ENCODE peak calls at places on chromosomes 6 and 20, in six cellular contexts. J, T, B, N, Q and S are unnamed samples.

GRCh38 chr6:148335582-148335981 is 7.1 kb upstream of the SASH1 start:
- DNase-seq in T (peak; percentile 35), Q (no peak), B (no peak), N (no peak), J (no peak), S (no peak)

GRCh38 chr6:157757430-157758403 is 65.3 kb upstream of the SNX9 start:
- DNase-seq in N (no peak), J (no peak), Q (no peak), B (no peak), T (no peak), S (no peak)

GRCh38 chr6:35173068-35174042 is 32.2 kb upstream of the TCP11 start:
- DNase-seq in B (no peak), T (no peak), J (no peak), N (no peak), Q (no peak), S (no peak)

GRCh38 chr20:62134735-62135231 is 8.4 kb downstream of the PSMA7 start:
- DNase-seq in B (no peak), Q (peak; percentile 36), J (no peak), N (no peak), T (peak; percentile 69), S (peak; percentile 77)

GRCh38 chr20:44627364-44628010 is 24.0 kb downstream of the ADA start:
- DNase-seq in N (no peak), J (no peak), T (no peak), Q (no peak), B (no peak), S (no peak)

GRCh38 chr6:47405273-47405672 is 72.3 kb upstream of the CD2AP start:
- DNase-seq in N (no peak), T (no peak), B (peak; percentile 90), Q (no peak), J (no peak), S (no peak)

GRCh38 chr6:157921685-157922367 is 59.8 kb upstream of the SYNJ2 start:
- DNase-seq in T (peak; percentile 42), N (no peak), B (no peak), J (no peak), Q (peak; percentile 36), S (no peak)

GRCh38 chr20:45950330-45950646 is 15.8 kb downstream of the PCIF1 start:
- DNase-seq in J (no peak), B (no peak), N (no peak), Q (no peak), T (no peak), S (no peak)

GRCh38 chr6:142482973-142483372 is 181.2 kb downstream of the ADGRG6 start:
- DNase-seq in J (no peak), T (peak; percentile 18), Q (no peak), B (no peak), N (no peak), S (no peak)

GRCh38 chr6:107244082-107244741 is 128.9 kb upstream of the BEND3 start:
- DNase-seq in Q (no peak), N (no peak), J (no peak), T (no peak), B (no peak), S (no peak)

GRCh38 chr6:32252326-32253009 is 28.6 kb upstream of the NOTCH4 start:
- DNase-seq in N (no peak), B (no peak), Q (no peak), J (no peak), T (no peak), S (no peak)

GRCh38 chr6:116369540-116370327 is 1.0 kb upstream of the DSE start:
- DNase-seq in T (no peak), Q (no peak), B (no peak), N (no peak), J (no peak), S (no peak)

GRCh38 chr6:138258991-138259390 is 40.7 kb upstream of the PBOV1 start:
- DNase-seq in B (no peak), N (no peak), Q (no peak), T (no peak), J (no peak), S (no peak)

GRCh38 chr6:148868314-148868713 is 121.5 kb downstream of the UST start:
- DNase-seq in Q (no peak), J (no peak), B (no peak), N (no peak), T (peak; percentile 61), S (no peak)

GRCh38 chr20:771741-772464 is 3.6 kb upstream of the SLC52A3 start:
- DNase-seq in J (no peak), Q (no peak), B (no peak), T (no peak), N (no peak), S (no peak)

GRCh38 chr20:37479275-37479674 is 41.8 kb upstream of the NNAT start:
- DNase-seq in T (no peak), Q (no peak), B (no peak), N (no peak), J (no peak), S (no peak)

GRCh38 chr6:70163795-70164194 is 139.1 kb downstream of the COL9A1 start:
- DNase-seq in N (no peak), J (no peak), B (no peak), Q (no peak), T (no peak), S (no peak)

GRCh38 chr20:1663917-1664316 is 6.3 kb upstream of the SIRPG start:
- DNase-seq in Q (no peak), B (no peak), T (no peak), N (peak; percentile 11), J (no peak), S (no peak)

DNA sequence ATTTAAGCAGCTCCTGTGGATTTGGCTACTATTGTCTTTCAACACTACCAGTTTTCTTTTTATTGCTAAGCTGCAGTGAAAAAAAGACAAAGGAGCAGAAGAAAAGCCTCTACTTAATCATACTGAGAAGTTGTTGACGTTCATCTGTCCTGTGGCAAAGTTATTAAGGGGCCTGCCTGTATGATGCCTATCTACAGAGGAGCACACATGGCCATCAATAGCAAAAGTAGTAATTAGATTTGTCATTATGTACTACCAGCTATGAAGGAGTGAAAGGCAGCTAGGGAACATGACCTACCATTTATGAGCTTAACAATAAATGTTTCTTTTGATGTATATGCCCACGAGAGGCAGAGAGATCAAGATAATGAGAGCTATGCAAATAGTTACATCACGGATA is 620.9 kb downstream of the PHF3 start:
- DNase-seq in N (no peak), Q (no peak), T (no peak), B (no peak), J (no peak), S (no peak)
- H3K4me1 ChIP-seq in N (no peaks in the 10 kb centered on the region), Q (no peaks in the 10 kb centered on the region), T (peaks cover 4% of the 10 kb centered on the region), B (no peaks in the 10 kb centered on the region), J (no peaks in the 10 kb centered on the region), S (no peaks in the 10 kb centered on the region)

GRCh38 chr6:117540670-117541069 is 58.2 kb downstream of the DCBLD1 start:
- DNase-seq in B (no peak), T (no peak), Q (no peak), J (no peak), N (peak; percentile 54), S (no peak)
- H3K36me3 ChIP-seq in B (no peaks in the 10 kb centered on the region), T (no peaks in the 10 kb centered on the region), Q (no peaks in the 10 kb centered on the region), J (no peaks in the 10 kb centered on the region), N (no peaks in the 10 kb centered on the region), S (peaks cover 16% of the 10 kb centered on the region)

DNA sequence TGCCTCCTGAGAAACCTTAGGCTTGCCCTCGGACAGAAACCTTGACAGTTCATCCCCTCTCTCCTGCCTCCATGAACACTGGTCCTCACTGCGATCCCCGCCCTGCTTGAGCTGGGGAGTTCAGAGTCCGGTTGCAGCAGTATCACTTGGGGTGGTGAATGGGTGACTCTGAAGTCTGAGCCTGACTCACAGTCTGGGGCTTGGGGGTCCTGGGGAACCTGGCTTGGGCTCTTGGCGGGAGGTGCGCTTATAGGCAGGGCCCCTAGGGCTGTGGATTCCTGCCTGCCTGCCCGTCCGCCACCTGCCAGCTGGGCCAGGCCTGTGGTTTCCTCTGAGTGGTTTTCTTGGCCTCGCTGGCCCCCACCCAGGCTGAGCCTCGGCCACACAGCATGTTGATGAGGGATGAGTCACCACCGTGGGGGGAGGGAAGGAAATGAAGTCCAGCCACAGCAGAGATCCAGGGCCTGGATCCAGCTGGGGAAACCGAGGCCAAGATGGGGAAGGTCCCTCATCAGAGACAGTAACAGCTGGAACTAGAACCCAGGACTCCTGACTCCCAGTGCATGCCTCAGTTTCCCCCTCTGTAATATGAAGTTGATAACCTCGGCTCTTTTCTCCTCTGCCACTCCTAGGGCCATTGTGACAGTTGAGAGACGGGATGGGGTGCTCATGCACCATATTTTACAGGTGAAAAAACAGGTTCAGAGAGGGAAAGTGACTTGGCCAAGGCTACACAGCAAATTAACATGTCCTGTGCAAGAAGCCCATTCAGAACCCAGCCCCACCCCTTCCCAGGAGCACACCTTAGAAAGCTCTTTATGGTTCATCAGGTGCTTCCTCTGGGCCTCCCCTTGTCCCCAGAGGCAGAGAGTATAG is 9.2 kb downstream of the FOXS1 start:
- DNase-seq in N (peak; percentile 23), T (peak; percentile 94), Q (peak; percentile 73), B (peak; percentile 71), J (peak; percentile 87), S (peak; percentile 61)
- H3K4me1 ChIP-seq in N (peaks cover 9% of the 10 kb centered on the region), T (no peaks in the 10 kb centered on the region), Q (no peaks in the 10 kb centered on the region), B (peaks cover 13% of the 10 kb centered on the region), J (peaks cover 31% of the 10 kb centered on the region), S (no peaks in the 10 kb centered on the region)

DNA sequence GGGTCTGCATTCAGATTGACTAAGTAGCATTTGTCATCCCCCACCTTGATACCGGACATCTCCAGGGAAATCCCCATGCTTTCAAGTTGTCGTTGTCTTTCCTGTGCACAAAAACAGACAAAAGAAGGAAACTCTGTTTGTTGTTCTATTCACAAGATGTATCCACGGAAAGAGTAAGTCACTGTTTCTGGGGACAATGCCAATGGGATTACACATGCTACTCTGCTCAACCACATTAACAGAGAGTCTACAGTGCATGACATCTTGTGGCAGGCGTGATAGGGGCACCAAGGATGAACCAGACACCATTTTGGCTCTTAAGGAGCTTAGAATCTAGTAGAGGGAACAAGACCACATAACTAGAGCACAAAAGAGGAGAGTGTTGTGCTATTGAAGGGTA is 124.4 kb upstream of the NUP153 start:
- DNase-seq in T (peak; percentile 73), J (no peak), Q (no peak), N (no peak), B (no peak), S (no peak)
- H3K36me3 ChIP-seq in T (peaks cover 47% of the 10 kb centered on the region), J (peaks cover 42% of the 10 kb centered on the region), Q (no peaks in the 10 kb centered on the region), N (peaks cover 42% of the 10 kb centered on the region), B (no peaks in the 10 kb centered on the region), S (peaks cover 9% of the 10 kb centered on the region)

DNA sequence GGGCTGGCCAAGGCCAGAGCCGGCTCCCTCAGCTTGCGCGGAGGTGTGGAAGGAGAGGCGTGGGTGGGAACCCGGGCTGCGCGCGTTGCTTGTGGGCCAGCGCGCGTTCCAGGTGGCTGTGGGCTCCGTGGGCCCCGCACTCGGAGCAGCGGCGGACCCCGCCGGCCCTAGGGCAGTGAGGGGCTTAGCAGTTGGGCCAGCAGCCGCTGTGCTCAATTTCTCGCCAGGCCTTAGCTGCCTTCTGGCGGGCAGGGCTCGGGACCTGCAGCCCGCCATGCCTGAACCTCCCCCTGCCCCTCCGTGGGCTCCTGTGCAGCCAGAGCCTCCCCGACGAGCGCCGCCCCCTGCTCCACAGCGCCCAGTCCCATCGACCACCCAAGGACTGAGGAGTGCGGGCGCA is 108.4 kb downstream of the GMPR start:
- DNase-seq in T (no peak), N (no peak), B (no peak), J (no peak), Q (no peak), S (no peak)
- H3K4me1 ChIP-seq in T (no peaks in the 10 kb centered on the region), N (peaks cover 26% of the 10 kb centered on the region), B (peaks cover 12% of the 10 kb centered on the region), J (peaks cover 7% of the 10 kb centered on the region), Q (no peaks in the 10 kb centered on the region), S (no peaks in the 10 kb centered on the region)

GRCh38 chr6:10621847-10622246 is 72.6 kb downstream of the C6orf52 start:
- DNase-seq in N (no peak), J (no peak), T (no peak), Q (no peak), B (no peak), S (no peak)
- H3K36me3 ChIP-seq in N (no peaks in the 10 kb centered on the region), J (peaks cover 17% of the 10 kb centered on the region), T (peaks cover 9% of the 10 kb centered on the region), Q (no peaks in the 10 kb centered on the region), B (no peaks in the 10 kb centered on the region), S (no peaks in the 10 kb centered on the region)

GRCh38 chr6:110656492-110656891 is 158.8 kb downstream of the CDK19 start:
- DNase-seq in J (no peak), Q (no peak), N (no peak), T (peak; percentile 22), B (no peak), S (no peak)
- H3K4me1 ChIP-seq in J (no peaks in the 10 kb centered on the region), Q (no peaks in the 10 kb centered on the region), N (peaks cover 8% of the 10 kb centered on the region), T (peaks cover 6% of the 10 kb centered on the region), B (no peaks in the 10 kb centered on the region), S (no peaks in the 10 kb centered on the region)